ENCODE peak calls at places on chromosomes 7 and 10, in seven cellular contexts. One of them, this sample, is unnamed. For H3K4me1, the result is how much of the 10 kb centered on the place peaks cover.

GRCh38 chr7:32059289-32060045 is 10.7 kb downstream of the PDE1C start:
- DNase-seq in heart right ventricle: no peak
- DNase-seq in aorta: no peak
- DNase-seq in lung: no peak
- DNase-seq in suprapubic skin: no peak
- DNase-seq in tibial artery: no peak
- DNase-seq in A549: no peak
- DNase-seq in this sample: peak

GRCh38 chr10:129896231-129897150 is 67.6 kb downstream of the EBF3 start:
- DNase-seq in heart right ventricle: no peak
- DNase-seq in lung: no peak
- DNase-seq in A549: no peak
- DNase-seq in tibial artery: no peak
- DNase-seq in suprapubic skin: no peak
- DNase-seq in aorta: no peak
- DNase-seq in this sample: no peak

GRCh38 chr7:42263971-42264370 is 27.0 kb upstream of the GLI3 start:
- DNase-seq in lung: no peak
- DNase-seq in suprapubic skin: no peak
- DNase-seq in heart right ventricle: peak
- DNase-seq in tibial artery: peak
- DNase-seq in aorta: no peak
- DNase-seq in A549: no peak
- DNase-seq in this sample: no peak

GRCh38 chr7:120856621-120857352 is 1.2 kb downstream of the TSPAN12 start:
- DNase-seq in suprapubic skin: peak
- DNase-seq in A549: peak
- DNase-seq in heart right ventricle: peak
- DNase-seq in tibial artery: no peak
- DNase-seq in aorta: peak
- DNase-seq in lung: peak
- DNase-seq in this sample: peak

GRCh38 chr7:128938524-128939074 is 872 bp downstream of the IRF5 start:
- DNase-seq in heart right ventricle: no peak
- DNase-seq in A549: no peak
- DNase-seq in lung: no peak
- DNase-seq in tibial artery: no peak
- DNase-seq in suprapubic skin: peak
- DNase-seq in aorta: no peak
- DNase-seq in this sample: no peak

GRCh38 chr10:60203993-60204618 is 185.6 kb downstream of the ANK3 start:
- DNase-seq in aorta: no peak
- DNase-seq in tibial artery: no peak
- DNase-seq in heart right ventricle: no peak
- DNase-seq in suprapubic skin: no peak
- DNase-seq in A549: peak
- DNase-seq in lung: no peak
- DNase-seq in this sample: peak

GRCh38 chr7:42869131-42870020 is 42.5 kb downstream of the C7orf25 start:
- DNase-seq in lung: no peak
- DNase-seq in tibial artery: no peak
- DNase-seq in A549: no peak
- DNase-seq in suprapubic skin: no peak
- DNase-seq in aorta: no peak
- DNase-seq in heart right ventricle: no peak
- DNase-seq in this sample: no peak

GRCh38 chr10:6598679-6599078 is 18.6 kb upstream of the PRKCQ start:
- DNase-seq in suprapubic skin: no peak
- DNase-seq in heart right ventricle: no peak
- DNase-seq in tibial artery: no peak
- DNase-seq in lung: no peak
- DNase-seq in aorta: no peak
- DNase-seq in A549: no peak
- DNase-seq in this sample: no peak

GRCh38 chr10:117186832-117187615 is 10.3 kb upstream of the KCNK18 start:
- DNase-seq in lung: no peak
- DNase-seq in tibial artery: no peak
- DNase-seq in suprapubic skin: no peak
- DNase-seq in aorta: no peak
- DNase-seq in heart right ventricle: no peak
- DNase-seq in A549: peak
- DNase-seq in this sample: no peak

GRCh38 chr7:114921636-114922150 is at the start of gene MDFIC:
- DNase-seq in tibial artery: peak
- DNase-seq in A549: peak
- DNase-seq in aorta: no peak
- DNase-seq in heart right ventricle: peak
- DNase-seq in suprapubic skin: no peak
- DNase-seq in lung: no peak
- DNase-seq in this sample: no peak

GRCh38 chr10:15370741-15371701 is at the start of gene FAM171A1:
- DNase-seq in aorta: peak
- DNase-seq in suprapubic skin: no peak
- DNase-seq in tibial artery: no peak
- DNase-seq in A549: peak
- DNase-seq in lung: no peak
- DNase-seq in heart right ventricle: peak
- DNase-seq in this sample: peak

GRCh38 chr7:146249272-146249671 is 132.7 kb downstream of the CNTNAP2 start:
- DNase-seq in tibial artery: no peak
- DNase-seq in suprapubic skin: no peak
- DNase-seq in A549: no peak
- DNase-seq in heart right ventricle: no peak
- DNase-seq in lung: no peak
- DNase-seq in aorta: no peak
- DNase-seq in this sample: no peak

GRCh38 chr7:7883394-7883793 is 85.2 kb upstream of the GLCCI1 start:
- DNase-seq in aorta: no peak
- DNase-seq in suprapubic skin: no peak
- DNase-seq in lung: no peak
- DNase-seq in A549: no peak
- DNase-seq in heart right ventricle: no peak
- DNase-seq in tibial artery: no peak
- DNase-seq in this sample: no peak

GRCh38 chr10:102195301-102195870 is 30.7 kb upstream of the ELOVL3 start:
- DNase-seq in suprapubic skin: no peak
- DNase-seq in lung: no peak
- DNase-seq in A549: no peak
- DNase-seq in aorta: no peak
- DNase-seq in heart right ventricle: no peak
- DNase-seq in tibial artery: no peak
- DNase-seq in this sample: no peak

GRCh38 chr10:45377858-45378257 is 3.8 kb downstream of the ALOX5 start:
- DNase-seq in A549: no peak
- DNase-seq in heart right ventricle: no peak
- DNase-seq in tibial artery: no peak
- DNase-seq in suprapubic skin: no peak
- DNase-seq in aorta: no peak
- DNase-seq in lung: no peak
- DNase-seq in this sample: no peak

GRCh38 chr10:124906551-124907001 is 35.3 kb upstream of the ZRANB1 start:
- DNase-seq in suprapubic skin: no peak
- DNase-seq in aorta: peak
- DNase-seq in A549: no peak
- DNase-seq in lung: no peak
- DNase-seq in heart right ventricle: no peak
- DNase-seq in tibial artery: peak
- DNase-seq in this sample: no peak

GRCh38 chr7:18408461-18408860 is 87.1 kb upstream of the HDAC9 start:
- DNase-seq in heart right ventricle: no peak
- DNase-seq in lung: no peak
- DNase-seq in tibial artery: no peak
- DNase-seq in suprapubic skin: no peak
- DNase-seq in A549: no peak
- DNase-seq in aorta: no peak
- DNase-seq in this sample: peak

GRCh38 chr10:31741473-31741872 is 187.2 kb downstream of the ARHGAP12 start:
- DNase-seq in tibial artery: no peak
- DNase-seq in heart right ventricle: no peak
- DNase-seq in suprapubic skin: no peak
- DNase-seq in lung: no peak
- DNase-seq in aorta: no peak
- DNase-seq in A549: no peak
- DNase-seq in this sample: no peak
- H3K4me1 ChIP-seq in tibial artery: under half
- H3K4me1 ChIP-seq in heart right ventricle: under half
- H3K4me1 ChIP-seq in suprapubic skin: under half
- H3K4me1 ChIP-seq in lung: under half
- H3K4me1 ChIP-seq in aorta: under half
- H3K4me1 ChIP-seq in A549: under half
- H3K4me1 ChIP-seq in this sample: under half

GRCh38 chr7:151429555-151430331 is 10.2 kb downstream of the CRYGN start:
- DNase-seq in A549: no peak
- DNase-seq in aorta: no peak
- DNase-seq in suprapubic skin: peak
- DNase-seq in heart right ventricle: no peak
- DNase-seq in lung: no peak
- DNase-seq in tibial artery: no peak
- DNase-seq in this sample: no peak
- H3K4me1 ChIP-seq in A549: half or more
- H3K4me1 ChIP-seq in aorta: under half
- H3K4me1 ChIP-seq in suprapubic skin: under half
- H3K4me1 ChIP-seq in heart right ventricle: under half
- H3K4me1 ChIP-seq in lung: under half
- H3K4me1 ChIP-seq in tibial artery: under half
- H3K4me1 ChIP-seq in this sample: under half

GRCh38 chr10:80465839-80466590 is 11.9 kb downstream of the TSPAN14 start:
- DNase-seq in A549: no peak
- DNase-seq in tibial artery: no peak
- DNase-seq in lung: no peak
- DNase-seq in suprapubic skin: no peak
- DNase-seq in heart right ventricle: no peak
- DNase-seq in aorta: no peak
- DNase-seq in this sample: no peak

GRCh38 chr10:80464557-80465466 is 10.7 kb downstream of the TSPAN14 start:
- DNase-seq in heart right ventricle: peak
- DNase-seq in lung: no peak
- DNase-seq in suprapubic skin: no peak
- DNase-seq in aorta: no peak
- DNase-seq in A549: no peak
- DNase-seq in tibial artery: no peak
- DNase-seq in this sample: no peak

GRCh38 chr10:80462277-80462985 is 8.3 kb downstream of the TSPAN14 start:
- DNase-seq in heart right ventricle: no peak
- DNase-seq in tibial artery: no peak
- DNase-seq in lung: no peak
- DNase-seq in aorta: no peak
- DNase-seq in suprapubic skin: no peak
- DNase-seq in A549: no peak
- DNase-seq in this sample: peak

GRCh38 chr10:80462986-80463741 is 9.1 kb downstream of the TSPAN14 start:
- DNase-seq in suprapubic skin: no peak
- DNase-seq in A549: no peak
- DNase-seq in aorta: no peak
- DNase-seq in lung: no peak
- DNase-seq in heart right ventricle: no peak
- DNase-seq in tibial artery: no peak
- DNase-seq in this sample: no peak

DNA sequence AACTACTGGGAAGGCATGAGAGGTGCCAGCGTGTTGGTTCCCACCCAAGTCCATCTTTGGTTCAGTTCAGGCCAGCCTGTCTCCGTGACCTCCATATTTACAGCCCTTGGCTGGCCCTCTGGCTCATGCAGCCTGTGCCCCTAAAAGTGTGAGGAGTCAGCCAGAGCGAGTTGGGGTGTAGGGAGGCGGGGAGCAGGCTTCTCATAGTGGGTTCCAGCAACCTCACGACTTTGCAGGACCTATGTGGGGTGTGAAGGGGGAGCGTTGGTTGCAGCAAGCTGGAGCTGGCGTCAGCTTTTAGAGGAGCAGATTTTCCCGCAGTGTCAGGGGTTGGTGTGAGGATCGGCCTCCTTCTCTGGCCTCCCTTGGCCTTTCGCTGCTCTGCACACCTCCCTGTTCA is 9.8 kb downstream of the TSPAN14 start:
- DNase-seq in A549: no peak
- DNase-seq in heart right ventricle: no peak
- DNase-seq in suprapubic skin: no peak
- DNase-seq in lung: no peak
- DNase-seq in tibial artery: no peak
- DNase-seq in aorta: no peak
- DNase-seq in this sample: no peak
- H3K4me1 ChIP-seq in A549: half or more
- H3K4me1 ChIP-seq in heart right ventricle: half or more
- H3K4me1 ChIP-seq in suprapubic skin: half or more
- H3K4me1 ChIP-seq in lung: half or more
- H3K4me1 ChIP-seq in tibial artery: under half
- H3K4me1 ChIP-seq in aorta: under half
- H3K4me1 ChIP-seq in this sample: half or more

DNA sequence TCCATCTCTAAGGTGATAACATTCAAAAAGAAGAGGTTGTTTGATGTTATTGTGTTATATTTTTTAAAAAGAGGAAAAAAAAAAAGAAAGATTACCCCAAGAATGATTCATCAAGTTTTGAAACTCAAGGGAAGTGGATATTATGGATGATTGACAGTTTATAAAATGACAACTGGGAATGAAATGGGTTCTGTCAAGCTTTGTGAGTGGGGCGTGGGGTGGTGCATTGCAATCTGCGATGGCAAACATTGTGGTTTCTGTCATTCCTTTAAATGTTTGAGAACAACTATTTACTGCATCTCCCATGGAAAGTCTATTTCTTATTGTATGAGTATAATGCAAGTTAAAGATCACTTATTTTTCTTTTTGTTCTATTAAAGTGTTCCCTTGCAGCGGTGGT is 297.0 kb downstream of the CCDC3 start:
- DNase-seq in A549: no peak
- DNase-seq in suprapubic skin: no peak
- DNase-seq in aorta: no peak
- DNase-seq in tibial artery: no peak
- DNase-seq in heart right ventricle: no peak
- DNase-seq in lung: no peak
- DNase-seq in this sample: no peak
- H3K4me1 ChIP-seq in A549: half or more
- H3K4me1 ChIP-seq in suprapubic skin: under half
- H3K4me1 ChIP-seq in aorta: under half
- H3K4me1 ChIP-seq in tibial artery: under half
- H3K4me1 ChIP-seq in heart right ventricle: under half
- H3K4me1 ChIP-seq in lung: under half
- H3K4me1 ChIP-seq in this sample: under half

GRCh38 chr10:110572862-110573261 is 5.4 kb downstream of the SMC3 start:
- DNase-seq in lung: no peak
- DNase-seq in heart right ventricle: no peak
- DNase-seq in tibial artery: no peak
- DNase-seq in aorta: no peak
- DNase-seq in suprapubic skin: no peak
- DNase-seq in A549: no peak
- DNase-seq in this sample: no peak
- H3K4me1 ChIP-seq in lung: under half
- H3K4me1 ChIP-seq in heart right ventricle: under half
- H3K4me1 ChIP-seq in tibial artery: under half
- H3K4me1 ChIP-seq in aorta: under half
- H3K4me1 ChIP-seq in suprapubic skin: under half
- H3K4me1 ChIP-seq in A549: half or more
- H3K4me1 ChIP-seq in this sample: under half